ENCODE peak calls at places on chromosomes 3 and 15, in ten cellular contexts. One of them, this sample, is unnamed.
A peak's percentile ranks its signal among the peaks of the same experiment; 100 is the strongest.

GRCh38 chr15:24878153-24878552 is 76.6 kb upstream of the SNRPN start:
- DNase-seq in AG08395: peak; percentile 2
- DNase-seq in HTR-8/SVneo: peak; percentile 18
- DNase-seq in NCI-H2171 treated with DMSO at 0.1 percent for 48 hours: peak; percentile 84
- DNase-seq in stimulated activated CD4-positive, alpha-beta T cell treated with anti-CD3 and anti-CD28 coated beads, TNF-alpha, amount 100 ng/mL, for 4 hours: no peak
- DNase-seq in ovary: peak; percentile 47
- DNase-seq in fibroblast of lung: peak; percentile 70
- DNase-seq in amniotic stem cell: no peak
- DNase-seq in fibroblast of mammary gland: peak; percentile 35
- DNase-seq in heart right ventricle: peak; percentile 28
- DNase-seq in this sample: peak; percentile 59

GRCh38 chr3:149145361-149145760 is 15.9 kb downstream of the HPS3 start:
- DNase-seq in AG08395: no peak
- DNase-seq in HTR-8/SVneo: no peak
- DNase-seq in NCI-H2171 treated with DMSO at 0.1 percent for 48 hours: no peak
- DNase-seq in stimulated activated CD4-positive, alpha-beta T cell treated with anti-CD3 and anti-CD28 coated beads, TNF-alpha, amount 100 ng/mL, for 4 hours: no peak
- DNase-seq in ovary: no peak
- DNase-seq in fibroblast of lung: no peak
- DNase-seq in amniotic stem cell: no peak
- DNase-seq in fibroblast of mammary gland: no peak
- DNase-seq in heart right ventricle: no peak
- DNase-seq in this sample: no peak

GRCh38 chr3:151770941-151771340 is 37.2 kb downstream of the AADACL2 start:
- DNase-seq in AG08395: peak; percentile 67
- DNase-seq in HTR-8/SVneo: peak; percentile 11
- DNase-seq in NCI-H2171 treated with DMSO at 0.1 percent for 48 hours: no peak
- DNase-seq in stimulated activated CD4-positive, alpha-beta T cell treated with anti-CD3 and anti-CD28 coated beads, TNF-alpha, amount 100 ng/mL, for 4 hours: no peak
- DNase-seq in ovary: peak; percentile 72
- DNase-seq in fibroblast of lung: peak; percentile 37
- DNase-seq in amniotic stem cell: no peak
- DNase-seq in fibroblast of mammary gland: peak; percentile 70
- DNase-seq in heart right ventricle: peak; percentile 67
- DNase-seq in this sample: peak; percentile 85

GRCh38 chr3:159667261-159667660 is 321.4 kb upstream of the IL12A start:
- DNase-seq in AG08395: no peak
- DNase-seq in HTR-8/SVneo: no peak
- DNase-seq in NCI-H2171 treated with DMSO at 0.1 percent for 48 hours: no peak
- DNase-seq in stimulated activated CD4-positive, alpha-beta T cell treated with anti-CD3 and anti-CD28 coated beads, TNF-alpha, amount 100 ng/mL, for 4 hours: no peak
- DNase-seq in ovary: no peak
- DNase-seq in fibroblast of lung: no peak
- DNase-seq in amniotic stem cell: no peak
- DNase-seq in fibroblast of mammary gland: no peak
- DNase-seq in heart right ventricle: no peak
- DNase-seq in this sample: no peak

GRCh38 chr15:29126821-29127461 is 142.7 kb downstream of the NSMCE3 start:
- DNase-seq in AG08395: no peak
- DNase-seq in HTR-8/SVneo: no peak
- DNase-seq in NCI-H2171 treated with DMSO at 0.1 percent for 48 hours: no peak
- DNase-seq in stimulated activated CD4-positive, alpha-beta T cell treated with anti-CD3 and anti-CD28 coated beads, TNF-alpha, amount 100 ng/mL, for 4 hours: no peak
- DNase-seq in ovary: peak; percentile 13
- DNase-seq in fibroblast of lung: no peak
- DNase-seq in amniotic stem cell: no peak
- DNase-seq in fibroblast of mammary gland: no peak
- DNase-seq in heart right ventricle: no peak
- DNase-seq in this sample: peak; percentile 26

GRCh38 chr3:129610276-129610675 is 3.8 kb upstream of the PLXND1 start:
- DNase-seq in AG08395: no peak
- DNase-seq in HTR-8/SVneo: no peak
- DNase-seq in NCI-H2171 treated with DMSO at 0.1 percent for 48 hours: no peak
- DNase-seq in stimulated activated CD4-positive, alpha-beta T cell treated with anti-CD3 and anti-CD28 coated beads, TNF-alpha, amount 100 ng/mL, for 4 hours: no peak
- DNase-seq in ovary: no peak
- DNase-seq in fibroblast of lung: no peak
- DNase-seq in amniotic stem cell: no peak
- DNase-seq in fibroblast of mammary gland: no peak
- DNase-seq in heart right ventricle: peak; percentile 13
- DNase-seq in this sample: peak; percentile 32

GRCh38 chr3:140736863-140737460 is 59.1 kb downstream of the TRIM42 start:
- DNase-seq in AG08395: peak; percentile 8
- DNase-seq in HTR-8/SVneo: peak; percentile 30
- DNase-seq in NCI-H2171 treated with DMSO at 0.1 percent for 48 hours: peak; percentile 71
- DNase-seq in stimulated activated CD4-positive, alpha-beta T cell treated with anti-CD3 and anti-CD28 coated beads, TNF-alpha, amount 100 ng/mL, for 4 hours: no peak
- DNase-seq in ovary: peak; percentile 61
- DNase-seq in fibroblast of lung: peak; percentile 25
- DNase-seq in amniotic stem cell: peak; percentile 20
- DNase-seq in fibroblast of mammary gland: peak; percentile 65
- DNase-seq in heart right ventricle: peak; percentile 67
- DNase-seq in this sample: peak; percentile 77

GRCh38 chr3:50805321-50805720 is 130.6 kb downstream of the DOCK3 start:
- DNase-seq in AG08395: no peak
- DNase-seq in HTR-8/SVneo: no peak
- DNase-seq in NCI-H2171 treated with DMSO at 0.1 percent for 48 hours: no peak
- DNase-seq in stimulated activated CD4-positive, alpha-beta T cell treated with anti-CD3 and anti-CD28 coated beads, TNF-alpha, amount 100 ng/mL, for 4 hours: no peak
- DNase-seq in ovary: no peak
- DNase-seq in fibroblast of lung: no peak
- DNase-seq in amniotic stem cell: no peak
- DNase-seq in fibroblast of mammary gland: no peak
- DNase-seq in heart right ventricle: no peak
- DNase-seq in this sample: no peak

GRCh38 chr3:158573714-158574113 is 2.7 kb downstream of the MLF1 start:
- DNase-seq in AG08395: no peak
- DNase-seq in HTR-8/SVneo: no peak
- DNase-seq in NCI-H2171 treated with DMSO at 0.1 percent for 48 hours: no peak
- DNase-seq in stimulated activated CD4-positive, alpha-beta T cell treated with anti-CD3 and anti-CD28 coated beads, TNF-alpha, amount 100 ng/mL, for 4 hours: no peak
- DNase-seq in ovary: no peak
- DNase-seq in fibroblast of lung: no peak
- DNase-seq in amniotic stem cell: no peak
- DNase-seq in fibroblast of mammary gland: peak; percentile 8
- DNase-seq in heart right ventricle: no peak
- DNase-seq in this sample: no peak

GRCh38 chr15:92683511-92683834 is 27.9 kb upstream of the FAM174B start:
- DNase-seq in AG08395: no peak
- DNase-seq in HTR-8/SVneo: peak; percentile 25
- DNase-seq in NCI-H2171 treated with DMSO at 0.1 percent for 48 hours: peak; percentile 17
- DNase-seq in stimulated activated CD4-positive, alpha-beta T cell treated with anti-CD3 and anti-CD28 coated beads, TNF-alpha, amount 100 ng/mL, for 4 hours: no peak
- DNase-seq in ovary: no peak
- DNase-seq in fibroblast of lung: peak; percentile 44
- DNase-seq in amniotic stem cell: no peak
- DNase-seq in fibroblast of mammary gland: peak; percentile 14
- DNase-seq in heart right ventricle: peak; percentile 28
- DNase-seq in this sample: peak; percentile 52

GRCh38 chr3:60765788-60766187 is 485.5 kb downstream of the FHIT start:
- DNase-seq in AG08395: no peak
- DNase-seq in HTR-8/SVneo: no peak
- DNase-seq in NCI-H2171 treated with DMSO at 0.1 percent for 48 hours: no peak
- DNase-seq in stimulated activated CD4-positive, alpha-beta T cell treated with anti-CD3 and anti-CD28 coated beads, TNF-alpha, amount 100 ng/mL, for 4 hours: no peak
- DNase-seq in ovary: no peak
- DNase-seq in fibroblast of lung: no peak
- DNase-seq in amniotic stem cell: no peak
- DNase-seq in fibroblast of mammary gland: no peak
- DNase-seq in heart right ventricle: no peak
- DNase-seq in this sample: no peak

GRCh38 chr3:61926913-61927312 is 365.5 kb downstream of the PTPRG start:
- DNase-seq in AG08395: peak; percentile 47
- DNase-seq in HTR-8/SVneo: no peak
- DNase-seq in NCI-H2171 treated with DMSO at 0.1 percent for 48 hours: no peak
- DNase-seq in stimulated activated CD4-positive, alpha-beta T cell treated with anti-CD3 and anti-CD28 coated beads, TNF-alpha, amount 100 ng/mL, for 4 hours: no peak
- DNase-seq in ovary: no peak
- DNase-seq in fibroblast of lung: peak; percentile 58
- DNase-seq in amniotic stem cell: no peak
- DNase-seq in fibroblast of mammary gland: peak; percentile 64
- DNase-seq in heart right ventricle: no peak
- DNase-seq in this sample: no peak

GRCh38 chr15:38996111-38996541 is 431.5 kb upstream of the RASGRP1 start:
- DNase-seq in AG08395: peak; percentile 83
- DNase-seq in HTR-8/SVneo: peak; percentile 24
- DNase-seq in NCI-H2171 treated with DMSO at 0.1 percent for 48 hours: no peak
- DNase-seq in stimulated activated CD4-positive, alpha-beta T cell treated with anti-CD3 and anti-CD28 coated beads, TNF-alpha, amount 100 ng/mL, for 4 hours: no peak
- DNase-seq in ovary: no peak
- DNase-seq in fibroblast of lung: peak; percentile 85
- DNase-seq in amniotic stem cell: peak; percentile 21
- DNase-seq in fibroblast of mammary gland: peak; percentile 94
- DNase-seq in heart right ventricle: no peak
- DNase-seq in this sample: no peak

GRCh38 chr3:32395451-32395970 is 3.9 kb downstream of the CMTM7 start:
- DNase-seq in AG08395: no peak
- DNase-seq in HTR-8/SVneo: no peak
- DNase-seq in NCI-H2171 treated with DMSO at 0.1 percent for 48 hours: no peak
- DNase-seq in stimulated activated CD4-positive, alpha-beta T cell treated with anti-CD3 and anti-CD28 coated beads, TNF-alpha, amount 100 ng/mL, for 4 hours: no peak
- DNase-seq in ovary: no peak
- DNase-seq in fibroblast of lung: no peak
- DNase-seq in amniotic stem cell: no peak
- DNase-seq in fibroblast of mammary gland: peak; percentile 26
- DNase-seq in heart right ventricle: no peak
- DNase-seq in this sample: no peak

GRCh38 chr3:127053979-127054378 is 71.1 kb downstream of the PLXNA1 start:
- DNase-seq in AG08395: no peak
- DNase-seq in HTR-8/SVneo: no peak
- DNase-seq in NCI-H2171 treated with DMSO at 0.1 percent for 48 hours: no peak
- DNase-seq in stimulated activated CD4-positive, alpha-beta T cell treated with anti-CD3 and anti-CD28 coated beads, TNF-alpha, amount 100 ng/mL, for 4 hours: no peak
- DNase-seq in ovary: no peak
- DNase-seq in fibroblast of lung: no peak
- DNase-seq in amniotic stem cell: no peak
- DNase-seq in fibroblast of mammary gland: peak; percentile 20
- DNase-seq in heart right ventricle: no peak
- DNase-seq in this sample: peak; percentile 37

GRCh38 chr3:182464513-182465145 is 328.7 kb upstream of the ATP11B start:
- DNase-seq in AG08395: no peak
- DNase-seq in HTR-8/SVneo: no peak
- DNase-seq in NCI-H2171 treated with DMSO at 0.1 percent for 48 hours: no peak
- DNase-seq in stimulated activated CD4-positive, alpha-beta T cell treated with anti-CD3 and anti-CD28 coated beads, TNF-alpha, amount 100 ng/mL, for 4 hours: no peak
- DNase-seq in ovary: no peak
- DNase-seq in fibroblast of lung: no peak
- DNase-seq in amniotic stem cell: no peak
- DNase-seq in fibroblast of mammary gland: no peak
- DNase-seq in heart right ventricle: no peak
- DNase-seq in this sample: no peak

GRCh38 chr15:94255540-94255939 is 24.2 kb downstream of the MCTP2 start:
- DNase-seq in AG08395: no peak
- DNase-seq in HTR-8/SVneo: no peak
- DNase-seq in NCI-H2171 treated with DMSO at 0.1 percent for 48 hours: no peak
- DNase-seq in stimulated activated CD4-positive, alpha-beta T cell treated with anti-CD3 and anti-CD28 coated beads, TNF-alpha, amount 100 ng/mL, for 4 hours: no peak
- DNase-seq in ovary: no peak
- DNase-seq in fibroblast of lung: no peak
- DNase-seq in amniotic stem cell: no peak
- DNase-seq in fibroblast of mammary gland: no peak
- DNase-seq in heart right ventricle: no peak
- DNase-seq in this sample: no peak

GRCh38 chr3:20186600-20187004 is 596 bp upstream of the SGO1 start:
- DNase-seq in AG08395: peak; percentile 10
- DNase-seq in HTR-8/SVneo: no peak
- DNase-seq in NCI-H2171 treated with DMSO at 0.1 percent for 48 hours: no peak
- DNase-seq in stimulated activated CD4-positive, alpha-beta T cell treated with anti-CD3 and anti-CD28 coated beads, TNF-alpha, amount 100 ng/mL, for 4 hours: no peak
- DNase-seq in ovary: no peak
- DNase-seq in fibroblast of lung: peak; percentile 27
- DNase-seq in amniotic stem cell: no peak
- DNase-seq in fibroblast of mammary gland: peak; percentile 30
- DNase-seq in heart right ventricle: no peak
- DNase-seq in this sample: no peak

GRCh38 chr3:24149032-24149431 is 203.9 kb downstream of the NR1D2 start:
- DNase-seq in AG08395: no peak
- DNase-seq in HTR-8/SVneo: no peak
- DNase-seq in NCI-H2171 treated with DMSO at 0.1 percent for 48 hours: no peak
- DNase-seq in stimulated activated CD4-positive, alpha-beta T cell treated with anti-CD3 and anti-CD28 coated beads, TNF-alpha, amount 100 ng/mL, for 4 hours: no peak
- DNase-seq in ovary: no peak
- DNase-seq in fibroblast of lung: no peak
- DNase-seq in amniotic stem cell: no peak
- DNase-seq in fibroblast of mammary gland: no peak
- DNase-seq in heart right ventricle: no peak
- DNase-seq in this sample: no peak

GRCh38 chr15:45111390-45112142 is 2.4 kb downstream of the DUOX2 start:
- DNase-seq in AG08395: no peak
- DNase-seq in HTR-8/SVneo: no peak
- DNase-seq in NCI-H2171 treated with DMSO at 0.1 percent for 48 hours: no peak
- DNase-seq in stimulated activated CD4-positive, alpha-beta T cell treated with anti-CD3 and anti-CD28 coated beads, TNF-alpha, amount 100 ng/mL, for 4 hours: no peak
- DNase-seq in ovary: no peak
- DNase-seq in fibroblast of lung: no peak
- DNase-seq in amniotic stem cell: no peak
- DNase-seq in fibroblast of mammary gland: no peak
- DNase-seq in heart right ventricle: no peak
- DNase-seq in this sample: no peak

GRCh38 chr15:73130830-73131229 is 78.6 kb downstream of the NEO1 start:
- DNase-seq in AG08395: no peak
- DNase-seq in HTR-8/SVneo: no peak
- DNase-seq in NCI-H2171 treated with DMSO at 0.1 percent for 48 hours: no peak
- DNase-seq in stimulated activated CD4-positive, alpha-beta T cell treated with anti-CD3 and anti-CD28 coated beads, TNF-alpha, amount 100 ng/mL, for 4 hours: no peak
- DNase-seq in ovary: no peak
- DNase-seq in fibroblast of lung: no peak
- DNase-seq in amniotic stem cell: no peak
- DNase-seq in fibroblast of mammary gland: no peak
- DNase-seq in heart right ventricle: no peak
- DNase-seq in this sample: no peak

GRCh38 chr3:65200312-65200711 is 512.5 kb upstream of the ADAMTS9 start:
- DNase-seq in AG08395: no peak
- DNase-seq in HTR-8/SVneo: no peak
- DNase-seq in NCI-H2171 treated with DMSO at 0.1 percent for 48 hours: no peak
- DNase-seq in stimulated activated CD4-positive, alpha-beta T cell treated with anti-CD3 and anti-CD28 coated beads, TNF-alpha, amount 100 ng/mL, for 4 hours: no peak
- DNase-seq in ovary: no peak
- DNase-seq in fibroblast of lung: no peak
- DNase-seq in amniotic stem cell: no peak
- DNase-seq in fibroblast of mammary gland: no peak
- DNase-seq in heart right ventricle: no peak
- DNase-seq in this sample: no peak

GRCh38 chr3:69011331-69011730 is 2.2 kb downstream of the EOGT start:
- DNase-seq in AG08395: no peak
- DNase-seq in HTR-8/SVneo: no peak
- DNase-seq in NCI-H2171 treated with DMSO at 0.1 percent for 48 hours: no peak
- DNase-seq in stimulated activated CD4-positive, alpha-beta T cell treated with anti-CD3 and anti-CD28 coated beads, TNF-alpha, amount 100 ng/mL, for 4 hours: no peak
- DNase-seq in ovary: no peak
- DNase-seq in fibroblast of lung: no peak
- DNase-seq in amniotic stem cell: no peak
- DNase-seq in fibroblast of mammary gland: peak; percentile 44
- DNase-seq in heart right ventricle: no peak
- DNase-seq in this sample: no peak